ENCODE peak calls at places on chromosomes 16 and 17, in five cellular contexts. A is H9, N is H1, O is neuronal stem cell, G is trophoblast cell. X is an unnamed sample.

GRCh38 chr17:17186551-17187505 is 19.3 kb downstream of the PLD6 start:
- DNase-seq in N (no peak), G (no peak), O (no peak), A (no peak), X (no peak)

GRCh38 chr16:70253291-70254094 is 1.8 kb upstream of the EXOSC6 start:
- DNase-seq in O (peak; percentile 20), G (peak; percentile 55), N (no peak), A (peak; percentile 71), X (peak; percentile 72)

GRCh38 chr17:73645050-73645871 is 1.0 kb upstream of the SDK2 start:
- DNase-seq in O (peak; percentile 81), G (peak; percentile 60), N (no peak), A (peak; percentile 73), X (peak; percentile 24)

GRCh38 chr17:67557921-67558320 is 159.8 kb upstream of the NOL11 start:
- DNase-seq in A (no peak), N (no peak), G (no peak), O (no peak), X (peak; percentile 77)

GRCh38 chr16:87312008-87312407 is 5.2 kb downstream of the C16orf95 start:
- DNase-seq in G (no peak), A (no peak), O (no peak), N (no peak), X (no peak)

GRCh38 chr16:75482434-75483205 is 12.6 kb downstream of the CHST6 start:
- DNase-seq in N (no peak), G (no peak), O (no peak), A (no peak), X (no peak)

GRCh38 chr16:77437859-77438258 is 3.0 kb upstream of the ADAMTS18 start:
- DNase-seq in N (no peak), G (peak; percentile 15), O (no peak), A (no peak), X (peak; percentile 27)

GRCh38 chr17:42179911-42180410 is 981 bp downstream of the KCNH4 start:
- DNase-seq in O (peak; percentile 63), G (peak; percentile 51), N (no peak), A (peak; percentile 88), X (peak; percentile 53)

GRCh38 chr16:67036323-67036741 is 7.4 kb downstream of the CBFB start:
- DNase-seq in O (no peak), G (no peak), N (no peak), A (no peak), X (no peak)

GRCh38 chr17:50352072-50352692 is 6.3 kb downstream of the XYLT2 start:
- DNase-seq in A (no peak), N (no peak), G (no peak), O (no peak), X (no peak)

GRCh38 chr16:77853125-77853524 is 64.8 kb downstream of the VAT1L start:
- DNase-seq in A (no peak), G (no peak), O (no peak), N (no peak), X (no peak)

GRCh38 chr17:37047631-37048104 is 98.9 kb downstream of the AATF start:
- DNase-seq in G (peak; percentile 92), O (peak; percentile 82), N (peak; percentile 72), A (peak; percentile 94), X (peak; percentile 85)

GRCh38 chr17:53765129-53765528 is 57.6 kb upstream of the KIF2B start:
- DNase-seq in O (no peak), N (no peak), G (no peak), A (no peak), X (no peak)

GRCh38 chr16:53061701-53062159 is 6.9 kb downstream of the CHD9 start:
- DNase-seq in O (no peak), N (no peak), G (no peak), A (no peak), X (no peak)

GRCh38 chr16:85898521-85899442 is at the start of gene IRF8:
- DNase-seq in N (no peak), G (peak; percentile 86), A (peak; percentile 72), O (peak; percentile 81), X (peak; percentile 71)

GRCh38 chr16:55403464-55403863 is 75.5 kb upstream of the MMP2 start:
- DNase-seq in O (no peak), G (no peak), A (no peak), N (no peak), X (no peak)

GRCh38 chr17:51121620-51122472 is 1.2 kb upstream of the SPAG9 start:
- DNase-seq in N (peak; percentile 54), A (peak; percentile 89), O (peak; percentile 51), G (peak; percentile 100), X (peak; percentile 99)

GRCh38 chr16:6570520-6570919 is 762.1 kb upstream of the RBFOX1 start:
- DNase-seq in N (no peak), O (no peak), G (no peak), A (no peak), X (no peak)

GRCh38 chr16:53478965-53479364 is 24.0 kb downstream of the AKTIP start:
- DNase-seq in O (no peak), G (no peak), A (no peak), N (no peak), X (no peak)

GRCh38 chr17:45225964-45226530 is 4.4 kb downstream of the FMNL1 start:
- DNase-seq in G (peak; percentile 21), O (no peak), N (no peak), A (peak; percentile 42), X (no peak)

GRCh38 chr16:27317738-27318398 is 4.1 kb downstream of the IL4R start:
- DNase-seq in G (no peak), N (no peak), O (no peak), A (no peak), X (no peak)

GRCh38 chr16:27315333-27316037 is 1.7 kb downstream of the IL4R start:
- DNase-seq in G (peak; percentile 88), O (no peak), N (no peak), A (peak; percentile 57), X (peak; percentile 76)

GRCh38 chr16:27317320-27317719 is 3.5 kb downstream of the IL4R start:
- DNase-seq in O (no peak), N (no peak), A (no peak), G (no peak), X (no peak)

GRCh38 chr16:27314986-27315332 is 1.2 kb downstream of the IL4R start:
- DNase-seq in N (no peak), A (no peak), O (no peak), G (no peak), X (no peak)

DNA sequence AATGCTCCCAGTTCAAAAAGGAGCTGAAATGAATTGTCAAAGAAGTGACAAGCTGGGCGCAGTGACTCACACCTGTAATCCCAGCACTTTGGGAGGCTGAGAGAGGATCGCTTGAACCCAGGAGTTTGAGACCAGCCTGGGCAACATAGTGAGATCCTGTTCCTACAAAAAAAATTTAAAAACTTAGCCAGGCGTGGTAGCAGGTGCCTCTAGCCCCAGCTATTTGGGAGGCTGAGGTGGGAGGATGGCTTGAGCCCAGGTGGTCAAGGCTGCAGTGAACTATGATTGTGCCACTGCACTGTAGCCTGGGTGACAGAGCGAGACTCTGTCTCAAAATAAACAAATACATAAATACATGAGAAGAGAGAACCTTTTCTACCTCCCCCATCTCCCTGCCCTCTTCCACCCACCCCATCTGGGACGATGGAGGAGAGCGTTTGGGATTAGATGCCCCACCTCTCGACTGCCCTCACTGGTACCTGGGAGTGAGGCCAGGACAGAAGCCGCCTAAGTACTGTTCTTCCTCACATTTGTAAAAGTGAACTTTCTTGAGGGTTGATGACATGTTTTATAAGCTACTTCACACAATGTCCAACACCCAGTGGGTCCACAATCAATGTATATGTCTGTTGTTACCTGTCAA is 2.4 kb downstream of the IL4R start:
- DNase-seq in G (no peak), O (no peak), N (no peak), A (no peak), X (no peak)
- H4K91ac ChIP-seq in G (no peak overlapping the region), O (no peak overlapping the region), N (no peak overlapping the region), A (no peak overlapping the region), X (no peak overlapping the region)

GRCh38 chr17:43779145-43780125 is 658 bp upstream of the DUSP3 start:
- DNase-seq in G (no peak), N (no peak), O (peak; percentile 48), A (peak; percentile 66), X (peak; percentile 62)

GRCh38 chr17:43784068-43784467 is 3.8 kb downstream of the CFAP97D1 start:
- DNase-seq in A (no peak), G (no peak), O (no peak), N (no peak), X (peak; percentile 25)

GRCh38 chr17:43784628-43785101 is 4.4 kb downstream of the CFAP97D1 start:
- DNase-seq in N (no peak), A (no peak), G (no peak), O (no peak), X (peak; percentile 77)

GRCh38 chr17:43780135-43780534 is at the start of gene CFAP97D1:
- DNase-seq in A (peak; percentile 32), O (no peak), N (no peak), G (no peak), X (no peak)

GRCh38 chr17:43782903-43783462 is 2.7 kb downstream of the CFAP97D1 start:
- DNase-seq in N (no peak), G (no peak), A (no peak), O (no peak), X (no peak)
- H2BK5ac ChIP-seq in N (no peak overlapping the region), G (no peak overlapping the region), A (no peak overlapping the region), O (no peak overlapping the region), X (no peak overlapping the region)

GRCh38 chr17:57666946-57667345 is 78.2 kb downstream of the CCDC182 start:
- DNase-seq in G (no peak), O (no peak), A (peak; percentile 27), N (no peak), X (no peak)

GRCh38 chr17:57666198-57666870 is 78.8 kb downstream of the CCDC182 start:
- DNase-seq in N (no peak), G (no peak), O (no peak), A (peak; percentile 22), X (no peak)

GRCh38 chr17:57665128-57665527 is 80.0 kb downstream of the CCDC182 start:
- DNase-seq in A (peak; percentile 59), N (no peak), G (no peak), O (no peak), X (no peak)

GRCh38 chr17:57667461-57667923 is 77.6 kb downstream of the CCDC182 start:
- DNase-seq in O (no peak), A (peak; percentile 17), G (no peak), N (no peak), X (no peak)

GRCh38 chr17:57665696-57666095 is 79.4 kb downstream of the CCDC182 start:
- DNase-seq in N (no peak), A (peak; percentile 31), G (no peak), O (no peak), X (no peak)
- H2BK12ac ChIP-seq in N (peak overlapping the region; percentile 75), A (no peak overlapping the region), G (no peak overlapping the region), O (no peak overlapping the region), X (peak overlapping the region; percentile 70)

DNA sequence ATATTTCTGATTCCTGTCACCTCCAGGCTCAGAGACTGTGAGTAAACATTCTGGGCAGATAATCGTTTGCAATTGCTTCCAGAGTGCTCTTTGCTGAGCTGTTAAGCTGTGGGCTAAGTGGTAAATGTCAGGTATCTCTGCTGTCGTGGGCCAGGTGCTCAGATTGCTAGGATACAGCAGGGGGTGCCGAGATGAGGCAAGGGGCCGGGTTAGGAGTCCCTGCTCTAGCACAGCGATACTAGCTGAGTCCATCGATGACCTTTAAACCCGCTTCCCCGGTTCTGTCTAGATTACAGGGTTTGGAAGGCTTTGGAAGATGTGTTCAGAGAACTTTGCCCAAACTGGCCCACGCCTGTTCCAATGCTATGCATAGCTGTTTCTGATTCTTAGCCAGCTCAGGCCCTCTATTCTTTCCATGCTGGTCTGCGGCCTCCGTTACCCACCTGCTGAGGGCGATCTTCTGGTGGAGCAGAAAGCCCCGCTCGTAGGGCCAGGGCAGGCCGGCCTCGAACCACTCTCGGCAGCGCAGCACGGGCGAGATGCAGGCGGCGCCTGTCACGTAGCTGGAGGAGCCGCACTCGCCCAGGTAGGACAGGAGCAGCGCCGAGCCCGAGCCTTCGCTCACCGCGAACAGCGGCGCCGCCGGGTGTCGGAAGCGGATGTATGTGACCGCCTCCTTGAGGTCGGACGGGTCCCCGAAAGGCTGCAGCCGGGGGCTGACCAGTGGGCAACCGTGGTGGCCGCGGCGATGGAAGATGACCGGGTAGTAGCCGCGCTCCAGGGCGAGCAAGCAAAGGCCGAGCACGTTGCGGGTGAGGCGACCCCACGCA is 979 bp downstream of the ABHD15 start:
- DNase-seq in O (peak; percentile 20), A (peak; percentile 82), G (peak; percentile 74), N (no peak), X (peak; percentile 43)
- H4K91ac ChIP-seq in O (no peak overlapping the region), A (no peak overlapping the region), G (no peak overlapping the region), N (no peak overlapping the region), X (peak overlapping the region; percentile 52)